ENCODE peak calls at places on chromosomes 13 and 19, in five cellular contexts. G is Right ventricle myocardium superior, Y is midbrain, O is HTR-8/SVneo, K is NCI-H446 treated with DMSO at 0.1 percent for 48 hours. S is an unnamed sample.

GRCh38 chr13:88761145-88761544 is 1090.0 kb downstream of the SLITRK5 start:
- DNase-seq in G (no peak), Y (no peak), O (no peak), K (no peak), S (no peak)

GRCh38 chr19:15180451-15181390 is 20.1 kb downstream of the NOTCH3 start:
- DNase-seq in G (no peak), Y (no peak), O (no peak), K (no peak), S (no peak)

GRCh38 chr13:42720116-42720857 is 61.1 kb upstream of the FAM216B start:
- DNase-seq in G (no peak), Y (no peak), O (peak), K (no peak), S (no peak)

GRCh38 chr13:73338389-73338788 is 279.6 kb downstream of the KLF5 start:
- DNase-seq in G (no peak), Y (no peak), O (no peak), K (no peak), S (no peak)

GRCh38 chr19:19262190-19263057 is 10.7 kb downstream of the TM6SF2 start:
- DNase-seq in G (peak), Y (no peak), O (no peak), K (no peak), S (no peak)

GRCh38 chr19:51020988-51021651 is 1.6 kb upstream of the KLK10 start:
- DNase-seq in G (no peak), Y (peak), O (peak), K (no peak), S (peak)

GRCh38 chr19:49691243-49692101 is 556 bp downstream of the CPT1C start:
- DNase-seq in G (peak), Y (peak), O (no peak), K (peak), S (no peak)

GRCh38 chr19:548841-549830 is 5.3 kb downstream of the GZMM start:
- DNase-seq in G (no peak), Y (no peak), O (no peak), K (no peak), S (no peak)

GRCh38 chr13:104571161-104571889 is 1505.1 kb upstream of the SLC10A2 start:
- DNase-seq in G (no peak), Y (peak), O (peak), K (peak), S (no peak)

GRCh38 chr19:3547767-3548282 is 8.9 kb downstream of the TEKTIP1 start:
- DNase-seq in G (no peak), Y (no peak), O (no peak), K (no peak), S (no peak)

GRCh38 chr19:1312732-1313694 is 27.3 kb downstream of the EFNA2 start:
- DNase-seq in G (no peak), Y (no peak), O (peak), K (no peak), S (no peak)

GRCh38 chr19:38655148-38655824 is 7.8 kb downstream of the ACTN4 start:
- DNase-seq in G (no peak), Y (no peak), O (no peak), K (no peak), S (no peak)

GRCh38 chr19:17873661-17874422 is 2.1 kb downstream of the SLC5A5 start:
- DNase-seq in G (no peak), Y (no peak), O (peak), K (no peak), S (peak)

GRCh38 chr19:36051236-36051635 is 2.8 kb downstream of the THAP8 start:
- DNase-seq in G (no peak), Y (no peak), O (no peak), K (no peak), S (no peak)

GRCh38 chr13:59677966-59678814 is 485.5 kb downstream of the DIAPH3 start:
- DNase-seq in G (no peak), Y (peak), O (peak), K (no peak), S (no peak)

GRCh38 chr19:31340059-31341025 is 8.9 kb downstream of the TSHZ3 start:
- DNase-seq in G (no peak), Y (no peak), O (no peak), K (no peak), S (peak)

GRCh38 chr13:98293570-98294142 is 116.6 kb upstream of the RNF113B start:
- DNase-seq in G (no peak), Y (no peak), O (no peak), K (no peak), S (no peak)

S was measured in naive thymus-derived CD4-positive, alpha-beta T cell.